ENCODE peak calls at places on chromosomes 11 and 22, in nine cellular contexts. A is heart right ventricle; L is body of pancreas; X is colonic mucosa; F is cardiac muscle cell; U is IMR-90; I is uterus; V is CD4-positive, CD25-positive, alpha-beta regulatory T cell; T is H9. Q is an unnamed sample.

GRCh38 chr11:96393753-96394348 is 4.0 kb downstream of the JRKL start:
- DNase-seq in A (no peak), L (no peak), X (no peak), F (peak), U (peak), I (no peak), V (peak), T (no peak), Q (peak)

GRCh38 chr22:48718818-48719500 is 1108.7 kb downstream of the BRD1 start:
- DNase-seq in A (no peak), L (no peak), X (no peak), F (no peak), U (no peak), I (no peak), V (no peak), T (no peak), Q (no peak)

GRCh38 chr11:12862761-12863469 is 146.2 kb upstream of the RASSF10 start:
- DNase-seq in A (peak), L (peak), X (no peak), F (peak), U (peak), I (peak), V (no peak), T (peak), Q (peak)

GRCh38 chr11:76744186-76745058 is 38.7 kb upstream of the TSKU start:
- DNase-seq in A (no peak), L (no peak), X (peak), F (no peak), U (peak), I (no peak), V (no peak), T (no peak), Q (no peak)

GRCh38 chr22:20430641-20431519 is 6.7 kb downstream of the SCARF2 start:
- DNase-seq in A (peak), L (peak), X (peak), F (no peak), U (no peak), I (no peak), V (peak), T (peak), Q (no peak)

GRCh38 chr22:25764270-25765015 is 22.5 kb downstream of the MYO18B start:
- DNase-seq in A (no peak), L (no peak), X (no peak), F (no peak), U (no peak), I (no peak), V (no peak), T (peak), Q (no peak)

GRCh38 chr22:38569972-38570840 is at the start of gene DMC1:
- DNase-seq in A (peak), L (peak), X (peak), F (peak), U (peak), I (peak), V (peak), T (peak), Q (peak)

GRCh38 chr11:82682003-82682751 is 51.5 kb downstream of the FAM181B start:
- DNase-seq in A (no peak), L (peak), X (peak), F (peak), U (peak), I (no peak), V (peak), T (peak), Q (no peak)

GRCh38 chr22:44930711-44931035 is 79.1 kb downstream of the PHF21B start:
- DNase-seq in A (no peak), L (no peak), X (no peak), F (no peak), U (no peak), I (no peak), V (no peak), T (no peak), Q (no peak)

GRCh38 chr11:43830928-43831440 is 49.6 kb upstream of the ALKBH3 start:
- DNase-seq in A (no peak), L (peak), X (no peak), F (peak), U (peak), I (peak), V (no peak), T (no peak), Q (peak)

GRCh38 chr11:70948855-70949551 is 303.4 kb downstream of the SHANK2 start:
- DNase-seq in A (peak), L (peak), X (no peak), F (no peak), U (no peak), I (no peak), V (no peak), T (no peak), Q (no peak)

GRCh38 chr22:49620003-49620556 is 207.6 kb downstream of the BRD1 start:
- DNase-seq in A (no peak), L (peak), X (no peak), F (no peak), U (no peak), I (no peak), V (no peak), T (no peak), Q (no peak)

GRCh38 chr11:297666-298405 is 1.5 kb downstream of the IFITM5 start:
- DNase-seq in A (no peak), L (peak), X (no peak), F (no peak), U (no peak), I (peak), V (no peak), T (no peak), Q (no peak)

GRCh38 chr11:102666331-102666957 is 39.1 kb downstream of the MMP27 start:
- DNase-seq in A (no peak), L (no peak), X (peak), F (peak), U (peak), I (no peak), V (peak), T (no peak), Q (no peak)

GRCh38 chr11:65780770-65781151 is at the start of gene AP5B1:
- DNase-seq in A (peak), L (peak), X (peak), F (peak), U (peak), I (no peak), V (peak), T (peak), Q (peak)

GRCh38 chr11:114192841-114193389 is 103.3 kb upstream of the NNMT start:
- DNase-seq in A (no peak), L (no peak), X (no peak), F (peak), U (no peak), I (no peak), V (no peak), T (no peak), Q (no peak)

GRCh38 chr11:74877132-74877531 is 71.8 kb downstream of the XRRA1 start:
- DNase-seq in A (no peak), L (no peak), X (no peak), F (peak), U (peak), I (no peak), V (no peak), T (no peak), Q (no peak)

GRCh38 chr11:95764267-95764898 is 25.2 kb downstream of the FAM76B start:
- DNase-seq in A (no peak), L (no peak), X (no peak), F (peak), U (peak), I (no peak), V (peak), T (no peak), Q (no peak)

GRCh38 chr22:23122216-23122957 is 19.4 kb downstream of the RSPH14 start:
- DNase-seq in A (no peak), L (no peak), X (no peak), F (no peak), U (no peak), I (no peak), V (no peak), T (no peak), Q (no peak)

GRCh38 chr11:117181586-117182550 is 3.3 kb downstream of the SIDT2 start:
- DNase-seq in A (no peak), L (no peak), X (peak), F (no peak), U (no peak), I (no peak), V (no peak), T (peak), Q (no peak)

GRCh38 chr22:23063539-23064380 is 6.6 kb upstream of the GNAZ start:
- DNase-seq in A (peak), L (no peak), X (peak), F (no peak), U (no peak), I (no peak), V (no peak), T (peak), Q (no peak)

GRCh38 chr11:47979378-47980092 is 824 bp upstream of the PTPRJ start:
- DNase-seq in A (no peak), L (no peak), X (no peak), F (peak), U (no peak), I (no peak), V (no peak), T (peak), Q (no peak)

GRCh38 chr11:45102810-45103621 is 43.4 kb upstream of the PRDM11 start:
- DNase-seq in A (peak), L (peak), X (peak), F (peak), U (peak), I (peak), V (peak), T (peak), Q (no peak)

GRCh38 chr22:19914201-19914943 is 27.2 kb upstream of the COMT start:
- DNase-seq in A (no peak), L (no peak), X (no peak), F (no peak), U (no peak), I (no peak), V (no peak), T (no peak), Q (no peak)

GRCh38 chr11:64060861-64061444 is 25.2 kb downstream of the FLRT1 start:
- DNase-seq in A (peak), L (peak), X (peak), F (peak), U (no peak), I (no peak), V (peak), T (peak), Q (peak)

GRCh38 chr11:130832571-130833432 is 83.5 kb downstream of the SNX19 start:
- DNase-seq in A (no peak), L (no peak), X (no peak), F (no peak), U (peak), I (no peak), V (no peak), T (no peak), Q (no peak)

GRCh38 chr11:35825386-35825785 is 118.5 kb upstream of the LDLRAD3 start:
- DNase-seq in A (no peak), L (no peak), X (no peak), F (no peak), U (no peak), I (no peak), V (no peak), T (no peak), Q (no peak)

GRCh38 chr11:85114786-85115185 is 512.4 kb downstream of the DLG2 start:
- DNase-seq in A (no peak), L (no peak), X (no peak), F (no peak), U (peak), I (no peak), V (no peak), T (no peak), Q (no peak)

GRCh38 chr11:8023831-8024555 is 36.9 kb downstream of the EIF3F start:
- DNase-seq in A (no peak), L (no peak), X (no peak), F (peak), U (peak), I (no peak), V (no peak), T (peak), Q (no peak)

GRCh38 chr11:125626381-125626950 is 1.5 kb downstream of the CHEK1 start:
- DNase-seq in A (no peak), L (peak), X (no peak), F (no peak), U (peak), I (no peak), V (peak), T (no peak), Q (peak)

DNA sequence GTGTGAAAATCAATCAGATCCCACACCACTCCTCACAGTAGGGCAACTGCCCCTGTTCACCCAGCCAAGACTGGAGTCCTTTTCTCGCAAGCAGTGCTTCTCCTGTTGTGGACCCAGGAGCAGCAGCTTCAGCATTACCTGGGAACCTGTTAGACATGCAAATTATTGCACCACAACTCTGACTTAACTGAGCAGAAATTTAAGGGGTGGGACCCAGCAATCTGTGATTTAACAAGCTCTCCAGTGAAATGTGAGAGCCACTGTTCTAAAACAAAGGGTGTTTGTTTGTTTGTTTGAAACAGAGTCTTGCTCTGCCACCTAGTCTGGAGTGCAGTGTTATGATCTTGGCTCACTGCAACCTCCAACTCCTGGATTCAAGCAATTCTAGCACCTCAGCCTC is 591.4 kb downstream of the SOX6 start:
- DNase-seq in A (no peak), L (peak), X (peak), F (no peak), U (no peak), I (no peak), V (no peak), T (no peak), Q (no peak)
- H3K27ac ChIP-seq in A (no peak), L (peak), X (peak), F (no peak), U (no peak), I (no peak), V (no peak), T (no peak), Q (no peak)

GRCh38 chr11:128506999-128507591 is 80.3 kb downstream of the ETS1 start:
- DNase-seq in A (peak), L (peak), X (peak), F (peak), U (peak), I (peak), V (no peak), T (no peak), Q (no peak)
- H3K27ac ChIP-seq in A (peak), L (peak), X (peak), F (no peak), U (peak), I (peak), V (peak), T (no peak), Q (no peak)

GRCh38 chr11:93016595-93016994 is 47.1 kb downstream of the MTNR1B start:
- DNase-seq in A (no peak), L (no peak), X (no peak), F (no peak), U (no peak), I (no peak), V (no peak), T (no peak), Q (no peak)

GRCh38 chr11:93024376-93024775 is 54.9 kb downstream of the MTNR1B start:
- DNase-seq in A (no peak), L (no peak), X (no peak), F (no peak), U (peak), I (no peak), V (no peak), T (no peak), Q (no peak)

GRCh38 chr11:93025558-93026255 is 56.3 kb downstream of the MTNR1B start:
- DNase-seq in A (no peak), L (no peak), X (no peak), F (no peak), U (no peak), I (no peak), V (no peak), T (no peak), Q (no peak)

GRCh38 chr11:93017821-93018690 is 48.6 kb downstream of the MTNR1B start:
- DNase-seq in A (no peak), L (no peak), X (no peak), F (peak), U (no peak), I (no peak), V (no peak), T (no peak), Q (no peak)

DNA sequence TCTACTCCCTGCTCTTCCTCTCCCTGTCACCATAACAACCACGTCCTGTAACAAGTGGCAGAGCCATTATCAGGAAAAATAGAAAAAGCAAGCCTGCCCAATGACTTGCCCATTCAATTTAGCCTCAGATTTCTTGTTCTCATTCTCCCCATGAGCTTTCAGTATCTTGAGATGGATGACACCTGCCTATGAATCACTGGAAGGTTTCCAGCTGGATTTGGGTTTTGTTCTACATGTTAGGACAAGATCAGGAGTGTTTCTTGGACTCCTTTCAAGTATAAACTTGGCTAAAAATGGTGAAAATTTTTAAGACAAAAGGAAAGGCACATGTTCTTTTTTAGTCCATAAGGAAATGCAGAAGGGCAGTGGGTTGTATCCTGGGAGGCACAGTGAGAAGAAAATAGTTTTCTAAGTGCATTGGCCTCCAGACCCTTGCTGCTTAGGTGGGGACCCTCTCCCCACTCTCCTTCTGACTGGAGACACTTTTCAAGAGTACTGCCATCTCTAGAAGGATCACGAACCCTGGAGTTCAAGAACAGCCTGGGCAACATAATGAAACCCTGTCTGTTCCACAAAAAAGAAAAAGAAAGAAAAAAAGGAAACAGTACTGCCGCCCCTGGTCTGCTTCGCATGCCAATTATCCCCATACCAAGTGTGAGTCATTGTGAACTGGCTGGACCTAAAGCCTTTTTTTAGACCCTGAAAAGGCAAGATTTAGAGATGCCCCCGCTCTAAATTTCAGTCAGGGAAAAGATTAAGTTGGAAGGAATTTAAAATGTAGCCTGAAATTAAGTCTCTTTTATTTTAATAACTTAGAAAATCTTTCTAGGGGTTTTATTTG is 51.0 kb downstream of the MTNR1B start:
- DNase-seq in A (no peak), L (no peak), X (no peak), F (peak), U (peak), I (peak), V (no peak), T (no peak), Q (no peak)
- H3K27ac ChIP-seq in A (no peak), L (no peak), X (no peak), F (no peak), U (peak), I (peak), V (no peak), T (no peak), Q (no peak)

GRCh38 chr11:134753805-134754130 is 341.7 kb upstream of the B3GAT1 start:
- DNase-seq in A (no peak), L (no peak), X (no peak), F (no peak), U (no peak), I (no peak), V (no peak), T (no peak), Q (no peak)
- H3K27ac ChIP-seq in A (no peak), L (no peak), X (no peak), F (no peak), U (no peak), I (no peak), V (no peak), T (no peak), Q (no peak)

GRCh38 chr11:110124605-110125004 is 31.4 kb downstream of the ZC3H12C start:
- DNase-seq in A (no peak), L (no peak), X (no peak), F (no peak), U (no peak), I (no peak), V (no peak), T (no peak), Q (no peak)

GRCh38 chr11:110119317-110119716 is 26.1 kb downstream of the ZC3H12C start:
- DNase-seq in A (no peak), L (no peak), X (no peak), F (no peak), U (no peak), I (no peak), V (no peak), T (no peak), Q (no peak)

GRCh38 chr11:110123003-110123402 is 29.8 kb downstream of the ZC3H12C start:
- DNase-seq in A (no peak), L (no peak), X (no peak), F (peak), U (peak), I (no peak), V (no peak), T (no peak), Q (no peak)

GRCh38 chr11:110125632-110126031 is 32.4 kb downstream of the ZC3H12C start:
- DNase-seq in A (no peak), L (no peak), X (no peak), F (peak), U (peak), I (no peak), V (no peak), T (no peak), Q (no peak)

GRCh38 chr11:110121204-110121603 is 28.0 kb downstream of the ZC3H12C start:
- DNase-seq in A (no peak), L (no peak), X (no peak), F (peak), U (peak), I (no peak), V (no peak), T (no peak), Q (no peak)
- H3K27ac ChIP-seq in A (no peak), L (no peak), X (no peak), F (no peak), U (no peak), I (no peak), V (no peak), T (no peak), Q (no peak)